ENCODE peak calls at places on chromosomes 1 and 21, in nine cellular contexts. T is heart left ventricle; X is CD4-positive, alpha-beta memory T cell; Z is foreskin keratinocyte; H is GM23338; G is vagina; C is CD8-positive, alpha-beta T cell; L is left ventricle myocardium inferior; N is neuronal stem cell. M is an unnamed sample. For H3K27me3, the result is how much of the 10 kb centered on the place peaks cover.

GRCh38 chr1:182789138-182790076 is at the start of gene NPL:
- DNase-seq in N (peak), Z (peak), T (peak), H (peak), G (no peak), L (peak), C (peak), X (peak), M (peak)

GRCh38 chr1:169193191-169193850 is 86.8 kb downstream of the ATP1B1 start:
- DNase-seq in G (no peak), N (no peak), X (no peak), C (no peak), T (peak), L (peak), H (no peak), Z (no peak), M (no peak)

GRCh38 chr1:204151562-204152309 is at the start of gene ETNK2:
- DNase-seq in Z (no peak), N (peak), C (peak), T (peak), H (peak), L (peak), X (peak), G (no peak), M (peak)

GRCh38 chr1:224745388-224745787 is 129.3 kb downstream of the CNIH3 start:
- DNase-seq in Z (no peak), N (no peak), T (no peak), L (no peak), H (no peak), G (no peak), X (no peak), C (no peak), M (no peak)

GRCh38 chr1:151947140-151947539 is 37.8 kb upstream of the THEM4 start:
- DNase-seq in N (no peak), G (no peak), C (no peak), X (no peak), H (no peak), Z (peak), T (no peak), L (no peak), M (no peak)

GRCh38 chr1:224879404-224879803 is 50.1 kb upstream of the DNAH14 start:
- DNase-seq in G (no peak), C (no peak), X (no peak), Z (no peak), H (no peak), T (no peak), L (no peak), N (no peak), M (no peak)

GRCh38 chr1:154736840-154737239 is 128.9 kb upstream of the ADAR start:
- DNase-seq in X (no peak), T (no peak), Z (peak), N (no peak), L (no peak), G (no peak), C (no peak), H (no peak), M (no peak)

GRCh38 chr1:183905497-183905896 is 100.6 kb downstream of the RGL1 start:
- DNase-seq in N (no peak), H (no peak), X (no peak), G (no peak), Z (no peak), L (no peak), C (no peak), T (no peak), M (no peak)

GRCh38 chr1:229117664-229118300 is 153.1 kb upstream of the RAB4A start:
- DNase-seq in N (no peak), L (peak), X (no peak), Z (no peak), H (no peak), G (no peak), T (peak), C (no peak), M (no peak)

GRCh38 chr21:34639882-34640788 is 25.2 kb upstream of the RCAN1 start:
- DNase-seq in G (peak), L (no peak), H (no peak), N (no peak), X (peak), C (no peak), Z (no peak), T (no peak), M (no peak)

GRCh38 chr21:42366292-42367010 is at the start of gene TFF1:
- DNase-seq in X (no peak), C (no peak), H (no peak), G (no peak), L (no peak), N (no peak), T (no peak), Z (no peak), M (no peak)

GRCh38 chr1:8259498-8260290 is 58.2 kb upstream of the SLC45A1 start:
- DNase-seq in N (no peak), G (no peak), T (no peak), H (no peak), L (no peak), C (no peak), Z (peak), X (no peak), M (no peak)

GRCh38 chr1:218164111-218164929 is 120.8 kb upstream of the RRP15 start:
- DNase-seq in C (no peak), L (peak), G (no peak), X (no peak), N (peak), T (peak), H (peak), Z (peak), M (peak)

GRCh38 chr1:58814251-58815068 is 30.6 kb upstream of the JUN start:
- DNase-seq in H (peak), X (no peak), G (no peak), L (peak), T (peak), Z (no peak), C (no peak), N (peak), M (peak)

GRCh38 chr1:111323231-111323630 is 32.6 kb downstream of the CHIA start:
- DNase-seq in T (no peak), L (no peak), Z (peak), X (no peak), N (no peak), C (no peak), G (no peak), H (no peak), M (no peak)

GRCh38 chr1:18795002-18795689 is 64.3 kb downstream of the TAS1R2 start:
- DNase-seq in N (no peak), G (no peak), X (no peak), L (no peak), Z (no peak), H (no peak), C (no peak), T (no peak), M (no peak)

GRCh38 chr1:93620841-93621210 is 60.8 kb downstream of the BCAR3 start:
- DNase-seq in H (peak), T (no peak), N (no peak), L (no peak), G (no peak), X (no peak), C (no peak), Z (peak), M (no peak)

GRCh38 chr1:155294520-155295182 is 6.6 kb downstream of the PKLR start:
- DNase-seq in T (no peak), G (no peak), Z (no peak), C (no peak), N (no peak), X (no peak), H (peak), L (no peak), M (peak)

GRCh38 chr1:39372105-39372504 is 119.3 kb upstream of the BMP8A start:
- DNase-seq in L (no peak), H (no peak), X (no peak), C (no peak), N (no peak), G (no peak), T (no peak), Z (no peak), M (no peak)

GRCh38 chr1:54806931-54807611 is 5.9 kb upstream of the TTC22 start:
- DNase-seq in L (no peak), C (no peak), Z (no peak), T (no peak), N (no peak), G (no peak), H (no peak), X (no peak), M (no peak)

GRCh38 chr1:25641931-25642611 is 25.5 kb downstream of the MAN1C1 start:
- DNase-seq in G (no peak), H (no peak), L (no peak), N (no peak), C (no peak), Z (no peak), X (no peak), T (no peak), M (no peak)

GRCh38 chr1:87872189-87872588 is 543.5 kb downstream of the LMO4 start:
- DNase-seq in Z (no peak), L (no peak), H (no peak), C (no peak), T (no peak), N (no peak), X (no peak), G (no peak), M (no peak)

GRCh38 chr1:36223373-36223995 is 759 bp upstream of the THRAP3 start:
- DNase-seq in H (peak), C (peak), T (peak), N (no peak), L (no peak), G (no peak), Z (peak), X (no peak), M (no peak)

GRCh38 chr1:24635195-24635843 is 7.8 kb upstream of the SRRM1 start:
- DNase-seq in L (no peak), C (no peak), G (no peak), H (peak), Z (peak), X (peak), T (peak), N (peak), M (no peak)

GRCh38 chr1:223401873-223402789 is 8.9 kb downstream of the CCDC185 start:
- DNase-seq in N (no peak), G (no peak), L (no peak), Z (peak), X (no peak), C (no peak), T (no peak), H (no peak), M (no peak)

GRCh38 chr1:45326627-45327591 is at the start of gene HPDL:
- DNase-seq in H (peak), Z (no peak), L (peak), G (no peak), X (peak), T (peak), C (peak), N (peak), M (peak)

GRCh38 chr1:64343105-64343960 is 126.6 kb upstream of the CACHD1 start:
- DNase-seq in N (no peak), H (no peak), X (no peak), L (no peak), C (no peak), T (no peak), G (no peak), Z (peak), M (no peak)
- H3K27ac ChIP-seq in N (no peak), H (no peak), X (no peak), L (no peak), C (no peak), T (no peak), G (no peak), Z (peak), M (no peak)

GRCh38 chr1:143736562-143736961 is 235.2 kb downstream of the FAM72C start:
- DNase-seq in L (no peak), H (no peak), G (no peak), T (no peak), Z (no peak), C (no peak), N (no peak), X (no peak), M (no peak)
- H3K27me3 ChIP-seq in L (half or more), H (under half), G (under half), T (under half), Z (under half), C (under half), N (under half), X (under half), M (under half)

GRCh38 chr1:198986442-198986841 is 347.6 kb downstream of the PTPRC start:
- DNase-seq in G (no peak), H (no peak), T (no peak), X (no peak), L (no peak), N (no peak), C (no peak), Z (no peak), M (no peak)

GRCh38 chr1:198986041-198986440 is 347.2 kb downstream of the PTPRC start:
- DNase-seq in T (no peak), Z (no peak), N (no peak), H (no peak), G (no peak), X (no peak), C (no peak), L (no peak), M (no peak)
- H3K27ac ChIP-seq in T (no peak), Z (no peak), N (no peak), H (no peak), G (no peak), X (no peak), C (no peak), L (no peak), M (no peak)

GRCh38 chr1:157189986-157190982 is 52.1 kb upstream of the ETV3 start:
- DNase-seq in H (no peak), C (no peak), L (no peak), X (no peak), Z (peak), T (no peak), G (peak), N (no peak), M (no peak)
- H3K27me3 ChIP-seq in H (under half), C (under half), L (half or more), X (under half), Z (under half), T (under half), G (under half), N (under half), M (under half)

DNA sequence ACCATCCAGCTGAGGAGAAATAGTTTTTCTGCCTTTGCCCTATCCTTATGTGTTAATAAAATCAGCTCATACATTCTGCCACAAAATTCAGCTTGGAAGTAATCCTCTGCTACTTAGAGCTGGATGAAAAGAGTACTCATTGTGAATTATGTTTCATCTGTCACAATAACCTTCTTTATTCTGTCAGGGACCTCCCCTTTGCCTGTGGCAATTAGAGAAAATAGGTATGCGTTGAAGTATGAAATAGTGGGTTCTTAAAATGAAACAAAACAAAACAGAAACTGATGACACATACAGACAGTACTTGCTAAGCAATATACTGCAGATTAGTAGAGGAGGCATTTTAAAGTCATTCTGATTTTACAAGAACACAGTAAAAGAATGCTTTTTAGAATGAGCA is 578.5 kb downstream of the USP25 start:
- DNase-seq in H (no peak), Z (peak), L (no peak), G (no peak), N (no peak), X (no peak), C (no peak), T (no peak), M (no peak)
- H3K27ac ChIP-seq in H (no peak), Z (peak), L (peak), G (peak), N (no peak), X (no peak), C (no peak), T (peak), M (no peak)